ENCODE peak calls at places on chromosomes 12 and 14, in seven cellular contexts. R is uterus; O is GM23248; K is H7; V is CD4-positive, alpha-beta memory T cell; B is MM.1S; E is thoracic aorta. N is an unnamed sample. For H3K36me3, the result is how much of the 10 kb centered on the place peaks cover.

GRCh38 chr12:67457799-67458680 is 188.9 kb downstream of the CAND1 start:
- DNase-seq in V (no peak), R (no peak), E (no peak), O (peak), K (no peak), B (no peak), N (no peak)

GRCh38 chr14:59435987-59436386 is 29.2 kb downstream of the GPR135 start:
- DNase-seq in O (no peak), R (no peak), E (no peak), V (no peak), K (no peak), B (no peak), N (no peak)

GRCh38 chr12:115574831-115575230 is 702.7 kb downstream of the MED13L start:
- DNase-seq in V (no peak), B (no peak), O (no peak), E (no peak), K (no peak), R (no peak), N (no peak)

GRCh38 chr12:5031958-5032357 is 11.7 kb upstream of the KCNA5 start:
- DNase-seq in O (no peak), R (no peak), V (no peak), K (no peak), B (no peak), E (no peak), N (no peak)

GRCh38 chr14:94269156-94269555 is 23.9 kb downstream of the SERPINA10 start:
- DNase-seq in R (no peak), K (no peak), B (no peak), O (no peak), V (no peak), E (no peak), N (no peak)

GRCh38 chr14:22614240-22614799 is 16.2 kb downstream of the ABHD4 start:
- DNase-seq in O (peak), E (no peak), B (peak), R (no peak), K (no peak), V (no peak), N (no peak)

GRCh38 chr12:93378373-93379310 is 917 bp downstream of the NUDT4 start:
- DNase-seq in O (peak), V (peak), K (peak), R (peak), B (peak), E (no peak), N (no peak)

GRCh38 chr14:68607081-68607851 is 185.6 kb downstream of the ZFP36L1 start:
- DNase-seq in O (peak), V (no peak), R (peak), B (no peak), E (no peak), K (peak), N (no peak)

GRCh38 chr14:39859314-39859713 is 427.1 kb upstream of the FBXO33 start:
- DNase-seq in K (no peak), O (no peak), V (no peak), E (no peak), B (no peak), R (no peak), N (no peak)

GRCh38 chr12:42039599-42039998 is 105.1 kb downstream of the GXYLT1 start:
- DNase-seq in R (no peak), V (no peak), O (no peak), E (no peak), B (no peak), K (no peak), N (no peak)

GRCh38 chr14:101068293-101068957 is 164.9 kb upstream of the RTL1 start:
- DNase-seq in O (no peak), E (no peak), K (peak), V (no peak), R (peak), B (no peak), N (no peak)

GRCh38 chr14:24806061-24806678 is 172.2 kb upstream of the GZMB start:
- DNase-seq in E (no peak), O (peak), R (peak), B (peak), K (peak), V (no peak), N (no peak)

GRCh38 chr12:57452181-57452936 is 2.7 kb upstream of the INHBE start:
- DNase-seq in K (peak), V (no peak), O (peak), E (no peak), B (no peak), R (no peak), N (no peak)

GRCh38 chr14:49893309-49894213 is 679 bp downstream of the ARF6 start:
- DNase-seq in B (peak), R (peak), O (peak), E (peak), K (peak), V (peak), N (no peak)

GRCh38 chr12:13368431-13368830 is 171.9 kb downstream of the EMP1 start:
- DNase-seq in V (no peak), O (no peak), B (no peak), R (no peak), K (no peak), E (no peak), N (no peak)

GRCh38 chr12:116697305-116698130 is 40.4 kb downstream of the SPRING1 start:
- DNase-seq in V (no peak), E (no peak), K (peak), O (peak), R (no peak), B (no peak), N (no peak)

GRCh38 chr12:71085575-71085974 is 72.2 kb downstream of the TSPAN8 start:
- DNase-seq in R (no peak), K (no peak), E (no peak), V (no peak), O (no peak), B (no peak), N (no peak)

GRCh38 chr12:101616027-101616494 is 21.3 kb downstream of the MYBPC1 start:
- DNase-seq in E (no peak), K (no peak), O (no peak), V (peak), B (no peak), R (no peak), N (no peak)

GRCh38 chr14:53542692-53543091 is 389.6 kb upstream of the DDHD1 start:
- DNase-seq in V (no peak), K (no peak), B (no peak), R (no peak), E (no peak), O (no peak), N (no peak)

GRCh38 chr12:107415834-107416233 is 269.8 kb upstream of the PWP1 start:
- DNase-seq in E (no peak), B (no peak), K (no peak), V (no peak), R (no peak), O (peak), N (no peak)

GRCh38 chr14:99360774-99361595 is 89.0 kb upstream of the BCL11B start:
- DNase-seq in O (no peak), R (no peak), V (no peak), B (no peak), K (no peak), E (no peak), N (no peak)

GRCh38 chr12:91928501-91928900 is 217.1 kb downstream of the BTG1 start:
- DNase-seq in K (no peak), V (no peak), R (no peak), O (no peak), B (no peak), E (no peak), N (no peak)

GRCh38 chr12:546920-547845 is 87.4 kb downstream of the B4GALNT3 start:
- DNase-seq in R (peak), V (peak), B (peak), K (peak), O (peak), E (no peak), N (no peak)

GRCh38 chr12:104793280-104793679 is 164.8 kb downstream of the SLC41A2 start:
- DNase-seq in R (peak), V (no peak), E (no peak), O (peak), B (no peak), K (no peak), N (no peak)

GRCh38 chr12:106629797-106630669 is 47.2 kb downstream of the RFX4 start:
- DNase-seq in V (peak), E (no peak), R (no peak), B (no peak), O (peak), K (no peak), N (no peak)

GRCh38 chr12:124814741-124815613 is 48.7 kb downstream of the SCARB1 start:
- DNase-seq in R (no peak), E (no peak), K (no peak), V (no peak), B (no peak), O (no peak), N (no peak)

GRCh38 chr12:124811633-124812032 is 52.0 kb downstream of the SCARB1 start:
- DNase-seq in K (no peak), R (no peak), O (no peak), B (no peak), E (no peak), V (no peak), N (no peak)

GRCh38 chr12:124812972-124813371 is 50.7 kb downstream of the SCARB1 start:
- DNase-seq in K (no peak), R (no peak), O (no peak), V (no peak), E (no peak), B (no peak), N (no peak)

GRCh38 chr12:124812356-124812755 is 51.3 kb downstream of the SCARB1 start:
- DNase-seq in B (no peak), V (no peak), R (no peak), O (no peak), E (no peak), K (no peak), N (no peak)

GRCh38 chr12:124813782-124814181 is 49.9 kb downstream of the SCARB1 start:
- DNase-seq in K (no peak), O (no peak), E (no peak), R (no peak), B (no peak), V (no peak), N (no peak)
- H3K36me3 ChIP-seq in K (under half), O (under half), E (under half), R (under half), B (under half), V (under half), N (under half)

DNA sequence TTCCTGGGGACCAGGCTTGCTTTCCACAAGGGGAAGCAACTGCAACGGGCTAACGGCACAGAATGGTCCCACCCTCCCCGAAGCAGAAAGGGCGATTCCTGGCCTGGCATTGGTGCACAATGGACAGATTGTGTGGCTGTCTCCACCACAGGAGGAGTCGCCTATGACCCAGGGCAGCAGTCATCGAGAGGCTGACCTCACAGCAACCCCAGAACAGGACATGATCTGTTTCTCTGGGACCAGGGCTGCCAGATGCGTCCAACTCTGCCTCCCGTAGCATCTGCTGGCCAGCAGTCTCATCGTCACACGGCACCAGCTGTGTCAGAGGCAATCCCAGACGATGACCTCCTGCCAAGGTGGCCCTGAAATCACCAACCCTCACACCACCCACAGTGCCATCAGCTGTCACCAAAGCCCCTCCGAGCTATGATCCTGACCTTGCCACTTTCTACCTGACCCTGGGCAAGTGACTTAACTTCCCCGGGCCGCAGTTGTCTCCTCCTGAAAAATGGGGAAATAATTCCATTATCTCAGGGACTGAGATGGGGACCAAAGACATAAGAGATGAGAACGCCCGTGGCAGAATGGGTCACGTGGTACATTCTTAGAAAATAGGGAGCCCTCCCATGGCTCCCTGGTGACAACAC is 86.6 kb downstream of the CHGA start:
- DNase-seq in V (no peak), R (no peak), O (peak), B (no peak), K (no peak), E (no peak), N (no peak)
- H3K36me3 ChIP-seq in V (under half), R (under half), O (under half), B (under half), K (under half), E (under half), N (under half)

GRCh38 chr12:121749267-121749666 is 36.7 kb downstream of the TMEM120B start:
- DNase-seq in R (no peak), K (no peak), B (no peak), E (no peak), V (no peak), O (no peak), N (no peak)
- H3K36me3 ChIP-seq in R (under half), K (under half), B (under half), E (under half), V (under half), O (under half), N (under half)

GRCh38 chr14:31672709-31673108 is 111.5 kb downstream of the NUBPL start:
- DNase-seq in B (no peak), V (no peak), R (no peak), K (no peak), O (no peak), E (no peak), N (no peak)

GRCh38 chr14:31677052-31677451 is 115.8 kb downstream of the NUBPL start:
- DNase-seq in B (no peak), O (no peak), K (no peak), R (no peak), V (no peak), E (no peak), N (no peak)

GRCh38 chr14:31677630-31678029 is 116.4 kb downstream of the NUBPL start:
- DNase-seq in V (no peak), B (no peak), R (no peak), E (no peak), O (no peak), K (no peak), N (no peak)

GRCh38 chr14:31682768-31683167 is 121.6 kb downstream of the NUBPL start:
- DNase-seq in K (no peak), O (no peak), B (no peak), V (no peak), E (no peak), R (no peak), N (no peak)

GRCh38 chr14:31678421-31679249 is 117.4 kb downstream of the NUBPL start:
- DNase-seq in R (no peak), V (no peak), E (no peak), K (no peak), O (no peak), B (no peak), N (no peak)
- H3K36me3 ChIP-seq in R (under half), V (under half), E (under half), K (under half), O (under half), B (under half), N (under half)

DNA sequence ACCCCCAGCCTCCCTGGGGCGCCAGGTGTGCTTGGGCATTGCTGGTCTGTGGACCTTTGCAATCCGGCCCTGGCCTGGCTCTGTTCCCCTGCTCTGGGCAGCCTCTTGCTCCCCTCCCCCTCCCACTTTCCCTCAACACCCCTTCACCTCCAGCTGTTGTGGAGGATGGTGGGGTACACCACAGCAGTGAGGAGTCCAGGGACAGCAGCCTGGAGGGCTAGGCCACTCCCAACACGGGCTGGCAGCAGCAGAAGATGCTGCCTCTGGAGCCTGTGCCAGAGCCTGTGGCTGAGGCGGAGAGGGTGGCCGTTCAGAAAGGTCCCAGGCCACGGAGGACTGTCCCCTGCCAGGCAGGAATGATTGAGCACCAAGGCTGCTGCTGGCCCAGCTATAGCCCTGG is 7.6 kb downstream of the ZBTB42 start:
- DNase-seq in B (no peak), K (peak), O (no peak), R (no peak), E (no peak), V (no peak), N (no peak)
- H3K36me3 ChIP-seq in B (under half), K (under half), O (under half), R (under half), E (under half), V (under half), N (under half)

GRCh38 chr12:53530056-53530455 is 22.8 kb upstream of the NPFF start:
- DNase-seq in O (no peak), B (no peak), R (no peak), K (no peak), E (no peak), V (no peak), N (no peak)
- H3K36me3 ChIP-seq in O (under half), B (under half), R (under half), K (under half), E (half or more), V (under half), N (under half)

DNA sequence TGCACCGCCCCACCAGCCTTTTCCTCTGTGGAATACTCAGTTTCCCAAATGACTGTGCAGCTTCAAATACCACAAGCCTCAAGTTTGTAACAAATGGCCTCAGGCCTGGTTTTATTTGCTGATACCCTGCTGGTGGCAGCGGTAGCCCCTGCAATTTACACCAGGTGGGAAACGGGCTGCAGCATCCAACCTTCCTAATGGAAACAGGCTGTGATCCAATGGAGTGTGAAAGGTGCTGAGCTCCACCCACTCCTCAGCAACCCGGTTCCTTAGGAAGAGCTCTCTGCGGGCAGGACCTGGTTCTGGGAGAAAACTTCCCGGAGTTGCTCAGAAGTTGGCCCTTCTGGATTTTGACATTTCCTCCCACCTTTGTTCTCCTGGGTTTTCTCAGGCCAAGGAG is 41.7 kb upstream of the LTA4H start:
- DNase-seq in O (no peak), R (no peak), E (no peak), V (no peak), K (peak), B (no peak), N (no peak)
- H3K36me3 ChIP-seq in O (under half), R (under half), E (under half), V (under half), K (under half), B (under half), N (under half)

DNA sequence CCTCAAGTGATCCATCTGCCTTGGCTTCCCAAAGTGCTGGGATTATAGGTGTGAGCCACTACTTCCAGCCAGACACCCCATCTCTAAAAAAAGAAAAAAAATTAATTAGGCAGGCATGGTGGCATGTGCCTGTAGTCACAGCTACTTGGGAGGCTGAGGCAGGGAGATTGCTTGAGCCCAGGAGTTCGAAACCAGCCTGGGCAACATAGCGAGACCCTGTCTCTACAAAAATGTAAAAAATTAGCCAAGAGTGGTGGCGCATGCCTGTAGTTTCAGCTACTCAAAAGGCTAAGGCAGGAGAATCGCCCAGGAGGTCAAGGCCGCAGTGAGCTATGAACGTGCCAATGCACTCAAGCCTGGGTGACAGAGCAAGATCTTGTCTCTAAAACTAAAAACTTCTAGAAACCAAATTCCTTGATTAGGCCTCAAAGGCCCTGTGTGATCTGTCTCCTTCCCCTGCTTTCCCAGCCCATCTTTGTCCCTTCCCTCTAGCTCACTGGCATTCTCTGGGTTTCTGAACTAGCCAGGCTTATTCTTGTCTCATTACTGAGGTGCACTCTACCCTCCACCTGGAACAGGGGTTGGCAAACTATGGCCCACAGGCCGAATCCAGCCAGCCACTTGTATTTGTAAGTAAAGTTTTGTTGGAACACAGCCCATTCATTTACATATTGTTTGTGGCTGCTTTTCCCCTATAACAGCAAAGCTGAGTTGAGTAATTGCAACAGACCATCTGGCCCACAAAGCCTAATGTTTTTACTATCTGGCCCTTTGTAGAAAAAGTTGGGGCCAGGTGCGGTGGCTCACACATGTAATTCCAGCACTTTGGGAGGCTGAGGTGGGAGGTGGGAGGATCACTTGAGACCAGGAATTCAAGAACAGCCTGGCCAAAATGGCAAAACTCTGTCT is 17.2 kb upstream of the TPCN1 start:
- DNase-seq in O (no peak), V (no peak), E (no peak), K (no peak), R (no peak), B (no peak), N (no peak)
- H3K36me3 ChIP-seq in O (under half), V (under half), E (under half), K (under half), R (under half), B (under half), N (under half)

DNA sequence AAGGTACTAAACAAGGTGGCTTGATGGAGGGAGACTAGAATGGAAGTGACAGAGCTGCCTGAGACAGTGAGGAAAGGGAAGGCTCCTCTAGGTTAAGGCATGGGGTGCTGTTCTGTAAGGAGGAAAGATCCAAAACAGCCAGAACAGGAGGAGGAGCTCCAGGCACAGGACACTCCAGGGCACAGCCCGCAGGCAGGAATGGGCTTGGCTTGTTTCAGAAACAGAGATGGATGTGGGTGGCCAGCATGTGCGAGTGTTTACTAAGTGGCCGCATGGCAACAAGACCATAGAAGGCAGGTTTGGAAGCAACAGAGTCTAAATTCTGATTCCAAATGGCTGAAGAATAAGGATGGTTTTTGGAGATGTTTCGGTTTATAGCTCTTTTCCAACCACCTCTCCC is 889.1 kb downstream of the AACS start:
- DNase-seq in B (no peak), R (no peak), V (no peak), O (no peak), K (peak), E (no peak), N (no peak)
- H3K36me3 ChIP-seq in B (under half), R (under half), V (under half), O (under half), K (under half), E (under half), N (under half)

N was measured in esophagus squamous epithelium.